ENCODE peak calls at places on chromosomes 16 and 17, in six cellular contexts. One of them, this sample, is unnamed.

GRCh38 chr17:75559958-75560533 is 27.6 kb upstream of the MYO15B start:
- DNase-seq in foreskin fibroblast: no peak
- DNase-seq in GM12878: no peak
- DNase-seq in ovary: no peak
- DNase-seq in AG04450: no peak
- DNase-seq in psoas muscle: no peak
- DNase-seq in this sample: no peak

GRCh38 chr17:79075861-79076406 is 1.3 kb downstream of the ENGASE start:
- DNase-seq in foreskin fibroblast: no peak
- DNase-seq in GM12878: no peak
- DNase-seq in ovary: peak
- DNase-seq in AG04450: no peak
- DNase-seq in psoas muscle: peak
- DNase-seq in this sample: no peak

GRCh38 chr17:36867716-36868115 is 69.6 kb upstream of the LHX1 start:
- DNase-seq in foreskin fibroblast: no peak
- DNase-seq in GM12878: no peak
- DNase-seq in ovary: no peak
- DNase-seq in AG04450: no peak
- DNase-seq in psoas muscle: no peak
- DNase-seq in this sample: no peak

GRCh38 chr17:45660474-45660873 is 123.6 kb upstream of the CRHR1 start:
- DNase-seq in foreskin fibroblast: no peak
- DNase-seq in GM12878: no peak
- DNase-seq in ovary: no peak
- DNase-seq in AG04450: no peak
- DNase-seq in psoas muscle: no peak
- DNase-seq in this sample: no peak

GRCh38 chr17:30956764-30957374 is 14.0 kb upstream of the RNF135 start:
- DNase-seq in foreskin fibroblast: no peak
- DNase-seq in GM12878: no peak
- DNase-seq in ovary: no peak
- DNase-seq in AG04450: no peak
- DNase-seq in psoas muscle: peak
- DNase-seq in this sample: no peak

GRCh38 chr16:20681821-20682736 is 15.4 kb downstream of the ACSM1 start:
- DNase-seq in foreskin fibroblast: no peak
- DNase-seq in GM12878: no peak
- DNase-seq in ovary: no peak
- DNase-seq in AG04450: no peak
- DNase-seq in psoas muscle: no peak
- DNase-seq in this sample: no peak

GRCh38 chr17:56593741-56594527 is 435 bp downstream of the NOG start:
- DNase-seq in foreskin fibroblast: peak
- DNase-seq in GM12878: no peak
- DNase-seq in ovary: peak
- DNase-seq in AG04450: no peak
- DNase-seq in psoas muscle: peak
- DNase-seq in this sample: peak

GRCh38 chr17:32123782-32124181 is 18.5 kb upstream of the RHOT1 start:
- DNase-seq in foreskin fibroblast: no peak
- DNase-seq in GM12878: no peak
- DNase-seq in ovary: no peak
- DNase-seq in AG04450: no peak
- DNase-seq in psoas muscle: peak
- DNase-seq in this sample: no peak

GRCh38 chr17:8832711-8833352 is 33.7 kb upstream of the MFSD6L start:
- DNase-seq in foreskin fibroblast: no peak
- DNase-seq in GM12878: no peak
- DNase-seq in ovary: no peak
- DNase-seq in AG04450: no peak
- DNase-seq in psoas muscle: no peak
- DNase-seq in this sample: no peak

GRCh38 chr16:86362155-86362849 is 148.0 kb upstream of the FOXF1 start:
- DNase-seq in foreskin fibroblast: no peak
- DNase-seq in GM12878: no peak
- DNase-seq in ovary: no peak
- DNase-seq in AG04450: no peak
- DNase-seq in psoas muscle: no peak
- DNase-seq in this sample: no peak

GRCh38 chr16:21001262-21001661 is 100.7 kb downstream of the LYRM1 start:
- DNase-seq in foreskin fibroblast: peak
- DNase-seq in GM12878: no peak
- DNase-seq in ovary: no peak
- DNase-seq in AG04450: no peak
- DNase-seq in psoas muscle: no peak
- DNase-seq in this sample: no peak

GRCh38 chr16:71542377-71542776 is 16.2 kb downstream of the CHST4 start:
- DNase-seq in foreskin fibroblast: peak
- DNase-seq in GM12878: no peak
- DNase-seq in ovary: no peak
- DNase-seq in AG04450: no peak
- DNase-seq in psoas muscle: no peak
- DNase-seq in this sample: no peak

GRCh38 chr16:73521499-73521898 is 473.6 kb upstream of the ZFHX3 start:
- DNase-seq in foreskin fibroblast: no peak
- DNase-seq in GM12878: no peak
- DNase-seq in ovary: no peak
- DNase-seq in AG04450: no peak
- DNase-seq in psoas muscle: no peak
- DNase-seq in this sample: no peak

GRCh38 chr17:57277923-57278604 is 21.7 kb downstream of the MSI2 start:
- DNase-seq in foreskin fibroblast: no peak
- DNase-seq in GM12878: no peak
- DNase-seq in ovary: no peak
- DNase-seq in AG04450: no peak
- DNase-seq in psoas muscle: no peak
- DNase-seq in this sample: no peak

GRCh38 chr16:25707982-25708583 is 16.3 kb downstream of the HS3ST4 start:
- DNase-seq in foreskin fibroblast: no peak
- DNase-seq in GM12878: no peak
- DNase-seq in ovary: no peak
- DNase-seq in AG04450: no peak
- DNase-seq in psoas muscle: no peak
- DNase-seq in this sample: no peak

GRCh38 chr16:72311426-72311825 is 139.5 kb upstream of the PMFBP1 start:
- DNase-seq in foreskin fibroblast: no peak
- DNase-seq in GM12878: no peak
- DNase-seq in ovary: no peak
- DNase-seq in AG04450: no peak
- DNase-seq in psoas muscle: no peak
- DNase-seq in this sample: no peak

GRCh38 chr17:77233127-77233526 is 92.4 kb downstream of the SEC14L1 start:
- DNase-seq in foreskin fibroblast: no peak
- DNase-seq in GM12878: no peak
- DNase-seq in ovary: no peak
- DNase-seq in AG04450: no peak
- DNase-seq in psoas muscle: no peak
- DNase-seq in this sample: no peak

GRCh38 chr17:80939151-80940145 is 52.2 kb upstream of the CHMP6 start:
- DNase-seq in foreskin fibroblast: no peak
- DNase-seq in GM12878: no peak
- DNase-seq in ovary: peak
- DNase-seq in AG04450: no peak
- DNase-seq in psoas muscle: peak
- DNase-seq in this sample: no peak

GRCh38 chr16:26027060-26027459 is 335.3 kb downstream of the HS3ST4 start:
- DNase-seq in foreskin fibroblast: no peak
- DNase-seq in GM12878: no peak
- DNase-seq in ovary: no peak
- DNase-seq in AG04450: no peak
- DNase-seq in psoas muscle: no peak
- DNase-seq in this sample: no peak

GRCh38 chr16:56984639-56985038 is 4.7 kb upstream of the NLRC5 start:
- DNase-seq in foreskin fibroblast: no peak
- DNase-seq in GM12878: no peak
- DNase-seq in ovary: no peak
- DNase-seq in AG04450: no peak
- DNase-seq in psoas muscle: no peak
- DNase-seq in this sample: no peak
- TF ChIP-seq CTCF in foreskin fibroblast: no peak
- TF ChIP-seq CTCF in GM12878: no peak
- TF ChIP-seq CTCF in ovary: no peak
- TF ChIP-seq CTCF in AG04450: no peak
- TF ChIP-seq CTCF in psoas muscle: no peak
- TF ChIP-seq CTCF in this sample: no peak

GRCh38 chr16:9625122-9625521 is 533.7 kb downstream of the HAPSTR1 start:
- DNase-seq in foreskin fibroblast: no peak
- DNase-seq in GM12878: no peak
- DNase-seq in ovary: no peak
- DNase-seq in AG04450: no peak
- DNase-seq in psoas muscle: no peak
- DNase-seq in this sample: no peak
- TF ChIP-seq CTCF in foreskin fibroblast: no peak
- TF ChIP-seq CTCF in GM12878: no peak
- TF ChIP-seq CTCF in ovary: no peak
- TF ChIP-seq CTCF in AG04450: no peak
- TF ChIP-seq CTCF in psoas muscle: no peak
- TF ChIP-seq CTCF in this sample: no peak

GRCh38 chr16:87681990-87682570 is 79.8 kb downstream of the JPH3 start:
- DNase-seq in foreskin fibroblast: peak
- DNase-seq in GM12878: no peak
- DNase-seq in ovary: no peak
- DNase-seq in AG04450: peak
- DNase-seq in psoas muscle: no peak
- DNase-seq in this sample: peak
- TF ChIP-seq CTCF in foreskin fibroblast: peak
- TF ChIP-seq CTCF in GM12878: peak
- TF ChIP-seq CTCF in ovary: no peak
- TF ChIP-seq CTCF in AG04450: peak
- TF ChIP-seq CTCF in psoas muscle: no peak
- TF ChIP-seq CTCF in this sample: peak

DNA sequence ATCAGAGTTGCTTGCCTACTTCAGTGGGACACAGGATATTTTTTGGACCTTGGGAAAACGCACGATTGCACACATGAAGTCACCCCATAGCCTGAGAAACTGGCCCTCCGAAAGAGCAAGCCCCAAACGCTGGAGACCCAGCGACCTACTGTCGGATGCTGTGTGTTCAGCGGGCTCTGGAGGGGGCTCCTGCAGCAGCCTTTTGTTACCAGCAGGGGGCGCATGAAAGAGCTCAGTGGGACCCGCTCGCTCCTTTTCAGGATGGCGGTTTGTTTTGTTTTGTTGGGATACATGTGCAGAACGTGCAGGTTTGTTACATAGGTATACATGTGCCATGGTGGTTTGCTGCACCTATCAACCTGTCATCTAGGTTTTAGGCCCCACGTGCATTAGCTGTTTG is 28.4 kb downstream of the MYH3 start:
- DNase-seq in foreskin fibroblast: no peak
- DNase-seq in GM12878: no peak
- DNase-seq in ovary: no peak
- DNase-seq in AG04450: no peak
- DNase-seq in psoas muscle: no peak
- DNase-seq in this sample: no peak
- TF ChIP-seq CTCF in foreskin fibroblast: peak
- TF ChIP-seq CTCF in GM12878: peak
- TF ChIP-seq CTCF in ovary: no peak
- TF ChIP-seq CTCF in AG04450: peak
- TF ChIP-seq CTCF in psoas muscle: no peak
- TF ChIP-seq CTCF in this sample: peak

DNA sequence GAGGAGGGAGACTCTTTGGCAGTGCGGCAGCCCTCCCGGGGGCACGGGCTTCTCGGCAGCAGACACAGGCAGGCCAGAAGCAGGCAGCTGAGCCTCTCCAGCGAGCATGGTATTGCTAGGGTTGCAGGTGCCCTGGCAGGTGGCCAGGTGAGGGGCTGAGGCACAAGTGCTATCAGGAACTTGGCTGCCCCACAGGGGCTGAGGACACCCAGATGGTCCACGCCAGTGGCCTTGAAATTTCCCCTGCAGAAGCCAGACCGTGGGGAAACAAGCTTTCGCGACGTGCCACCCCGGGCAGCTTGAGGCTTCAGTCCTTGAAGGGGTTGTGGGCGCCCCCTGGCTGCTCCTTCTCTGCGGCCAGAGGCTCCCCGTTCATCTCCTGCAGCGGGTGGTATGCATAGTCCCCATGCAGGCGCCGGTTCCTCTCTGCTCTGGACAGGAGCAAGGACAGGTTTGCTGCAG is 8.5 kb downstream of the NAGPA start:
- DNase-seq in foreskin fibroblast: no peak
- DNase-seq in GM12878: no peak
- DNase-seq in ovary: peak
- DNase-seq in AG04450: no peak
- DNase-seq in psoas muscle: no peak
- DNase-seq in this sample: no peak
- TF ChIP-seq CTCF in foreskin fibroblast: peak
- TF ChIP-seq CTCF in GM12878: peak
- TF ChIP-seq CTCF in ovary: no peak
- TF ChIP-seq CTCF in AG04450: peak
- TF ChIP-seq CTCF in psoas muscle: peak
- TF ChIP-seq CTCF in this sample: peak

This sample was measured in AG09319.